ENCODE peak calls at places on chromosomes 4 and X, in five cellular contexts. One of them, this sample, is unnamed.

GRCh38 chr4:142881331-142881730 is 35.2 kb upstream of the INPP4B start:
- DNase-seq in lower leg skin: no peak
- DNase-seq in WTC11: no peak
- DNase-seq in cardiac muscle cell: no peak
- DNase-seq in HCT116: no peak
- DNase-seq in this sample: no peak

GRCh38 chr4:141118381-141118780 is 14.9 kb downstream of the RNF150 start:
- DNase-seq in HCT116: no peak
- DNase-seq in WTC11: no peak
- DNase-seq in lower leg skin: no peak
- DNase-seq in cardiac muscle cell: no peak
- DNase-seq in this sample: no peak

GRCh38 chr4:654526-654845 is 19.6 kb downstream of the ATP5ME start:
- DNase-seq in HCT116: no peak
- DNase-seq in WTC11: no peak
- DNase-seq in lower leg skin: no peak
- DNase-seq in cardiac muscle cell: no peak
- DNase-seq in this sample: no peak

GRCh38 chrX:74525116-74525515 is 89.3 kb downstream of the RLIM start:
- DNase-seq in WTC11: no peak
- DNase-seq in cardiac muscle cell: no peak
- DNase-seq in lower leg skin: no peak
- DNase-seq in HCT116: no peak
- DNase-seq in this sample: no peak

GRCh38 chr4:38728651-38729141 is 54.1 kb downstream of the TLR10 start:
- DNase-seq in lower leg skin: no peak
- DNase-seq in cardiac muscle cell: no peak
- DNase-seq in HCT116: peak
- DNase-seq in WTC11: peak
- DNase-seq in this sample: peak

GRCh38 chrX:94178145-94178790 is 504.3 kb downstream of the FAM133A start:
- DNase-seq in lower leg skin: no peak
- DNase-seq in WTC11: no peak
- DNase-seq in HCT116: no peak
- DNase-seq in cardiac muscle cell: no peak
- DNase-seq in this sample: no peak

GRCh38 chr4:98816816-98817215 is 112.1 kb downstream of the EIF4E start:
- DNase-seq in HCT116: no peak
- DNase-seq in WTC11: no peak
- DNase-seq in lower leg skin: no peak
- DNase-seq in cardiac muscle cell: no peak
- DNase-seq in this sample: no peak

GRCh38 chrX:135740683-135741149 is 27.3 kb downstream of the CT45A3 start:
- DNase-seq in cardiac muscle cell: no peak
- DNase-seq in HCT116: peak
- DNase-seq in lower leg skin: peak
- DNase-seq in WTC11: peak
- DNase-seq in this sample: peak

GRCh38 chrX:150731795-150732194 is 38.6 kb downstream of the MTMR1 start:
- DNase-seq in lower leg skin: no peak
- DNase-seq in cardiac muscle cell: no peak
- DNase-seq in WTC11: no peak
- DNase-seq in HCT116: no peak
- DNase-seq in this sample: no peak

GRCh38 chr4:154622598-154622997 is 10.1 kb upstream of the FGG start:
- DNase-seq in WTC11: no peak
- DNase-seq in HCT116: peak
- DNase-seq in cardiac muscle cell: peak
- DNase-seq in lower leg skin: no peak
- DNase-seq in this sample: peak

GRCh38 chr4:112855058-112855457 is 194.4 kb upstream of the ANK2 start:
- DNase-seq in HCT116: no peak
- DNase-seq in cardiac muscle cell: no peak
- DNase-seq in WTC11: no peak
- DNase-seq in lower leg skin: no peak
- DNase-seq in this sample: no peak

GRCh38 chr4:94436512-94436911 is 15.2 kb upstream of the PDLIM5 start:
- DNase-seq in HCT116: no peak
- DNase-seq in cardiac muscle cell: no peak
- DNase-seq in lower leg skin: no peak
- DNase-seq in WTC11: no peak
- DNase-seq in this sample: no peak

GRCh38 chrX:78327370-78328048 is at the start of gene CYSLTR1:
- DNase-seq in HCT116: no peak
- DNase-seq in WTC11: no peak
- DNase-seq in cardiac muscle cell: peak
- DNase-seq in lower leg skin: no peak
- DNase-seq in this sample: no peak

GRCh38 chrX:49155243-49155899 is 7.2 kb upstream of the MAGIX start:
- DNase-seq in HCT116: peak
- DNase-seq in cardiac muscle cell: peak
- DNase-seq in WTC11: peak
- DNase-seq in lower leg skin: no peak
- DNase-seq in this sample: peak

GRCh38 chr4:5619913-5620625 is 88.3 kb downstream of the EVC2 start:
- DNase-seq in HCT116: no peak
- DNase-seq in WTC11: no peak
- DNase-seq in lower leg skin: peak
- DNase-seq in cardiac muscle cell: no peak
- DNase-seq in this sample: no peak

GRCh38 chrX:147180886-147181285 is 366.3 kb upstream of the CXorf51A start:
- DNase-seq in lower leg skin: no peak
- DNase-seq in cardiac muscle cell: no peak
- DNase-seq in WTC11: no peak
- DNase-seq in HCT116: no peak
- DNase-seq in this sample: no peak

GRCh38 chrX:154719132-154719675 is 31.7 kb downstream of the GAB3 start:
- DNase-seq in cardiac muscle cell: no peak
- DNase-seq in HCT116: no peak
- DNase-seq in lower leg skin: no peak
- DNase-seq in WTC11: no peak
- DNase-seq in this sample: no peak

GRCh38 chrX:129404670-129405008 is 118.7 kb downstream of the SMARCA1 start:
- DNase-seq in WTC11: no peak
- DNase-seq in HCT116: no peak
- DNase-seq in lower leg skin: no peak
- DNase-seq in cardiac muscle cell: no peak
- DNase-seq in this sample: no peak

GRCh38 chrX:106897259-106897658 is 5.9 kb downstream of the RIPPLY1 start:
- DNase-seq in lower leg skin: no peak
- DNase-seq in WTC11: no peak
- DNase-seq in cardiac muscle cell: no peak
- DNase-seq in HCT116: no peak
- DNase-seq in this sample: no peak

GRCh38 chr4:40843696-40844095 is 93.9 kb downstream of the NSUN7 start:
- DNase-seq in cardiac muscle cell: no peak
- DNase-seq in HCT116: no peak
- DNase-seq in WTC11: peak
- DNase-seq in lower leg skin: no peak
- DNase-seq in this sample: peak

GRCh38 chr4:123517971-123518370 is 121.4 kb downstream of the SPRY1 start:
- DNase-seq in cardiac muscle cell: no peak
- DNase-seq in WTC11: no peak
- DNase-seq in HCT116: no peak
- DNase-seq in lower leg skin: no peak
- DNase-seq in this sample: no peak

GRCh38 chr4:29927895-29928294 is 792.3 kb upstream of the PCDH7 start:
- DNase-seq in lower leg skin: no peak
- DNase-seq in WTC11: no peak
- DNase-seq in HCT116: peak
- DNase-seq in cardiac muscle cell: peak
- DNase-seq in this sample: no peak

GRCh38 chrX:152817082-152817744 is 13.3 kb downstream of the CETN2 start:
- DNase-seq in lower leg skin: no peak
- DNase-seq in HCT116: no peak
- DNase-seq in WTC11: peak
- DNase-seq in cardiac muscle cell: peak
- DNase-seq in this sample: peak

GRCh38 chrX:15567886-15568616 is 32.7 kb downstream of the ACE2 start:
- DNase-seq in lower leg skin: no peak
- DNase-seq in HCT116: no peak
- DNase-seq in cardiac muscle cell: no peak
- DNase-seq in WTC11: no peak
- DNase-seq in this sample: no peak

GRCh38 chr4:12884846-12885796 is 599.0 kb downstream of the RAB28 start:
- DNase-seq in WTC11: peak
- DNase-seq in HCT116: no peak
- DNase-seq in lower leg skin: no peak
- DNase-seq in cardiac muscle cell: no peak
- DNase-seq in this sample: no peak

GRCh38 chrX:23554304-23554703 is 113.0 kb upstream of the PRDX4 start:
- DNase-seq in WTC11: no peak
- DNase-seq in lower leg skin: no peak
- DNase-seq in cardiac muscle cell: peak
- DNase-seq in HCT116: peak
- DNase-seq in this sample: peak

GRCh38 chr4:721261-722171 is 15.9 kb downstream of the PCGF3 start:
- DNase-seq in lower leg skin: no peak
- DNase-seq in cardiac muscle cell: no peak
- DNase-seq in HCT116: no peak
- DNase-seq in WTC11: no peak
- DNase-seq in this sample: no peak

GRCh38 chr4:156255608-156256007 is 301.9 kb upstream of the CTSO start:
- DNase-seq in HCT116: no peak
- DNase-seq in lower leg skin: no peak
- DNase-seq in WTC11: no peak
- DNase-seq in cardiac muscle cell: no peak
- DNase-seq in this sample: no peak

DNA sequence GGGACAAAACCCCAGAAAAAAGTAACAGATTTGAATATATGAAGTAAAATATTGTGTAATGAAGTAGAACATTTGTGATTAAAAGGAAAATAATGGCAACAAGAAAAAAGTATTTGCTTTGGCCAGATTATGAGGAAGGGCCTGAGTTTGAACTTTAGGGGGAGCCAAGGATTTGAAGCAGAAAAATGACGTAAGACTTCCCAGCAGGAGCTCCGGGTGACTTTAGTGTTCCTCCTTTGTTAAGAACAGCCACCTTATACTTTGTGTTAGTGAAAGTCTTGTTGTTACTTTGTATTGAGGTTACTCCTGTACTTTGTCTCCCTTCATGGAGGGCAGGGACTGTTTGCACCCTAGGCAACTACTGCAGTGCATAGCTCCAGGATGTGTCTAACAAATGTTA is 41.1 kb downstream of the DCUN1D4 start:
- DNase-seq in HCT116: no peak
- DNase-seq in WTC11: no peak
- DNase-seq in lower leg skin: no peak
- DNase-seq in cardiac muscle cell: no peak
- DNase-seq in this sample: no peak
- TF ChIP-seq CTCF in HCT116: no peak
- TF ChIP-seq CTCF in WTC11: no peak
- TF ChIP-seq CTCF in lower leg skin: no peak
- TF ChIP-seq CTCF in cardiac muscle cell: no peak
- TF ChIP-seq CTCF in this sample: no peak

GRCh38 chrX:118637997-118638396 is 89.4 kb upstream of the IL13RA1 start:
- DNase-seq in WTC11: no peak
- DNase-seq in lower leg skin: no peak
- DNase-seq in HCT116: no peak
- DNase-seq in cardiac muscle cell: no peak
- DNase-seq in this sample: no peak
- TF ChIP-seq CTCF in WTC11: no peak
- TF ChIP-seq CTCF in lower leg skin: no peak
- TF ChIP-seq CTCF in HCT116: peak
- TF ChIP-seq CTCF in cardiac muscle cell: no peak
- TF ChIP-seq CTCF in this sample: no peak

DNA sequence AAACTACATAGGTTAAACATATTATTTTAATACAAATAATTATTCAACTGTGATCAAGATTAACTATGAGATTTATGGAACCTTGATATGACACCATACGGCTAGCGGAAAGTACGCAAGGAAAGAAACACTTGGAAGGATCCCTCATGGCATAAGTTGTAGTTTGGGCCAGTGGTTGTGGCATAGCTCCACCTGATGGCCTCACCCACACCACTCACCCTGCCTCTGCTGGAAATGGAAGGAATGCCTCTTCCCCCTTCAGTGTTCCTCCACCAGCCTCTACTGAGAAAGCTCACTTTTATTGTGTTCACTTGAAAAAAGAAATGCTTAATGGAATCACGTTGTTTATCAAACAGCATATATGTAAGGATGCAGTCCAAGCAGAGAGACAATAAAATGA is 86.4 kb downstream of the BMP15 start:
- DNase-seq in WTC11: peak
- DNase-seq in HCT116: no peak
- DNase-seq in lower leg skin: no peak
- DNase-seq in cardiac muscle cell: no peak
- DNase-seq in this sample: no peak
- TF ChIP-seq CTCF in WTC11: no peak
- TF ChIP-seq CTCF in HCT116: no peak
- TF ChIP-seq CTCF in lower leg skin: no peak
- TF ChIP-seq CTCF in cardiac muscle cell: no peak
- TF ChIP-seq CTCF in this sample: no peak

GRCh38 chr4:184287697-184288255 is 70.1 kb upstream of the ENPP6 start:
- DNase-seq in cardiac muscle cell: no peak
- DNase-seq in lower leg skin: no peak
- DNase-seq in WTC11: no peak
- DNase-seq in HCT116: no peak
- DNase-seq in this sample: peak
- TF ChIP-seq CTCF in cardiac muscle cell: peak
- TF ChIP-seq CTCF in lower leg skin: no peak
- TF ChIP-seq CTCF in WTC11: no peak
- TF ChIP-seq CTCF in HCT116: no peak
- TF ChIP-seq CTCF in this sample: no peak

This sample was measured in Calu3.